ENCODE peak calls at places on chromosomes 5 and 9, in eight cellular contexts. Q, K, V, J, C, U, I and E are unnamed samples.

GRCh38 chr5:127425037-127425436 is 92.4 kb upstream of the PRRC1 start:
- DNase-seq in Q (no peak), K (no peak), V (no peak), J (peak; percentile 94), C (peak; percentile 27), U (no peak), I (no peak), E (no peak)

GRCh38 chr9:7237473-7238243 is 479.9 kb downstream of the KDM4C start:
- DNase-seq in Q (peak; percentile 64), K (no peak), V (no peak), J (no peak), C (peak; percentile 19), U (no peak), I (no peak), E (peak; percentile 17)

GRCh38 chr5:93246093-93246855 is 334.7 kb downstream of the NR2F1-AS1 start:
- DNase-seq in Q (peak; percentile 1), K (no peak), V (no peak), J (peak; percentile 80), C (no peak), U (no peak), I (no peak), E (peak; percentile 94)

GRCh38 chr5:133129192-133129748 is 77.5 kb downstream of the HSPA4 start:
- DNase-seq in Q (no peak), K (no peak), V (no peak), J (no peak), C (no peak), U (no peak), I (no peak), E (no peak)

GRCh38 chr5:132947661-132948060 is 15.8 kb downstream of the AFF4 start:
- DNase-seq in Q (peak; percentile 40), K (no peak), V (no peak), J (no peak), C (no peak), U (no peak), I (no peak), E (no peak)

GRCh38 chr9:86485359-86485758 is 131.1 kb upstream of the TUT7 start:
- DNase-seq in Q (peak; percentile 13), K (no peak), V (no peak), J (no peak), C (no peak), U (no peak), I (no peak), E (no peak)

GRCh38 chr9:112355305-112355953 is 22.0 kb upstream of the PTBP3 start:
- DNase-seq in Q (no peak), K (no peak), V (no peak), J (no peak), C (no peak), U (no peak), I (no peak), E (peak; percentile 19)

GRCh38 chr5:96687812-96688453 is 25.8 kb downstream of the CAST start:
- DNase-seq in Q (peak; percentile 62), K (no peak), V (no peak), J (peak; percentile 47), C (peak; percentile 45), U (no peak), I (no peak), E (peak; percentile 78)

GRCh38 chr5:107294151-107294550 is 376.6 kb downstream of the EFNA5 start:
- DNase-seq in Q (no peak), K (no peak), V (no peak), J (no peak), C (no peak), U (no peak), I (no peak), E (no peak)

GRCh38 chr9:128242828-128243485 is 32.9 kb downstream of the GOLGA2 start:
- DNase-seq in Q (peak; percentile 73), K (no peak), V (no peak), J (no peak), C (no peak), U (no peak), I (no peak), E (peak; percentile 50)

GRCh38 chr5:5494489-5495402 is 72.3 kb downstream of the ICE1 start:
- DNase-seq in Q (peak; percentile 58), K (peak; percentile 94), V (peak; percentile 87), J (no peak), C (peak; percentile 36), U (peak; percentile 48), I (peak; percentile 43), E (peak; percentile 50)

GRCh38 chr5:107195996-107196395 is 474.7 kb downstream of the EFNA5 start:
- DNase-seq in Q (no peak), K (no peak), V (no peak), J (no peak), C (no peak), U (no peak), I (no peak), E (no peak)

GRCh38 chr9:131588396-131588795 is 43.1 kb downstream of the PRRT1B start:
- DNase-seq in Q (no peak), K (peak; percentile 57), V (no peak), J (no peak), C (no peak), U (no peak), I (no peak), E (no peak)

GRCh38 chr5:89628876-89629635 is 746.1 kb upstream of the MEF2C start:
- DNase-seq in Q (peak; percentile 3), K (no peak), V (no peak), J (peak; percentile 12), C (peak; percentile 20), U (no peak), I (no peak), E (peak; percentile 16)

GRCh38 chr5:158869092-158869491 is 230.6 kb downstream of the EBF1 start:
- DNase-seq in Q (no peak), K (no peak), V (no peak), J (no peak), C (no peak), U (no peak), I (no peak), E (no peak)

GRCh38 chr5:1736889-1737711 is 62.5 kb downstream of the MRPL36 start:
- DNase-seq in Q (no peak), K (peak; percentile 67), V (no peak), J (no peak), C (no peak), U (no peak), I (no peak), E (no peak)

GRCh38 chr5:6450235-6450860 is 1.7 kb downstream of the UBE2QL1 start:
- DNase-seq in Q (no peak), K (no peak), V (no peak), J (no peak), C (no peak), U (no peak), I (no peak), E (no peak)

GRCh38 chr5:89265511-89266169 is 382.7 kb upstream of the MEF2C start:
- DNase-seq in Q (peak; percentile 87), K (no peak), V (no peak), J (no peak), C (peak; percentile 74), U (no peak), I (no peak), E (peak; percentile 37)

GRCh38 chr5:100840364-100840763 is 62.7 kb downstream of the ST8SIA4 start:
- DNase-seq in Q (peak; percentile 39), K (no peak), V (no peak), J (no peak), C (peak; percentile 61), U (no peak), I (peak; percentile 65), E (peak; percentile 71)

GRCh38 chr9:76390656-76391055 is 3.6 kb downstream of the RFK start:
- DNase-seq in Q (no peak), K (no peak), V (no peak), J (no peak), C (no peak), U (no peak), I (no peak), E (no peak)

GRCh38 chr9:100440071-100440470 is 13.1 kb downstream of the MSANTD3 start:
- DNase-seq in Q (peak; percentile 52), K (no peak), V (no peak), J (peak; percentile 53), C (peak; percentile 20), U (no peak), I (no peak), E (peak; percentile 85)

GRCh38 chr5:72641164-72641563 is 134.0 kb upstream of the ZNF366 start:
- DNase-seq in Q (no peak), K (no peak), V (no peak), J (no peak), C (no peak), U (no peak), I (no peak), E (no peak)

GRCh38 chr9:98881356-98881755 is 62.4 kb upstream of the COL15A1 start:
- DNase-seq in Q (no peak), K (no peak), V (no peak), J (no peak), C (no peak), U (no peak), I (no peak), E (no peak)

GRCh38 chr5:145408048-145408341 is 427.1 kb downstream of the PRELID2 start:
- DNase-seq in Q (no peak), K (no peak), V (no peak), J (no peak), C (no peak), U (no peak), I (peak; percentile 13), E (no peak)

GRCh38 chr9:70119786-70120185 is 76.1 kb downstream of the MAMDC2 start:
- DNase-seq in Q (no peak), K (no peak), V (no peak), J (no peak), C (no peak), U (no peak), I (no peak), E (no peak)

GRCh38 chr9:127143920-127144465 is 21.6 kb upstream of the ANGPTL2 start:
- DNase-seq in Q (no peak), K (no peak), V (no peak), J (no peak), C (no peak), U (no peak), I (no peak), E (no peak)

GRCh38 chr9:129888809-129889460 is 53.7 kb downstream of the USP20 start:
- DNase-seq in Q (no peak), K (no peak), V (no peak), J (no peak), C (no peak), U (no peak), I (no peak), E (no peak)

GRCh38 chr9:134556531-134557068 is 85.0 kb upstream of the COL5A1 start:
- DNase-seq in Q (peak; percentile 45), K (no peak), V (no peak), J (no peak), C (no peak), U (no peak), I (no peak), E (peak; percentile 90)

GRCh38 chr5:110021251-110021650 is 331.5 kb downstream of the MAN2A1 start:
- DNase-seq in Q (no peak), K (no peak), V (no peak), J (no peak), C (no peak), U (no peak), I (no peak), E (no peak)

GRCh38 chr9:2817987-2818386 is 25.9 kb downstream of the PUM3 start:
- DNase-seq in Q (peak; percentile 78), K (no peak), V (no peak), J (no peak), C (no peak), U (no peak), I (no peak), E (peak; percentile 88)

GRCh38 chr5:132002701-132003100 is 8.8 kb downstream of the ACSL6 start:
- DNase-seq in Q (no peak), K (no peak), V (no peak), J (peak; percentile 12), C (no peak), U (no peak), I (no peak), E (no peak)

GRCh38 chr9:2181794-2182193 is 166.6 kb downstream of the SMARCA2 start:
- DNase-seq in Q (peak; percentile 50), K (no peak), V (peak; percentile 29), J (peak; percentile 46), C (no peak), U (no peak), I (no peak), E (peak; percentile 43)

GRCh38 chr5:84825616-84826015 is 440.9 kb upstream of the EDIL3 start:
- DNase-seq in Q (no peak), K (no peak), V (no peak), J (no peak), C (peak; percentile 58), U (no peak), I (no peak), E (no peak)

GRCh38 chr9:98330831-98331230 is 75.4 kb upstream of the TBC1D2 start:
- DNase-seq in Q (peak; percentile 92), K (no peak), V (no peak), J (no peak), C (peak; percentile 58), U (no peak), I (no peak), E (peak; percentile 97)